ENCODE peak calls at places on chromosomes 6 and 20, in seven cellular contexts. One of them, this sample, is unnamed.

GRCh38 chr6:102389994-102390393 is 996.5 kb downstream of the GRIK2 start:
- DNase-seq in sigmoid colon: peak; percentile 57
- DNase-seq in ovary: no peak
- DNase-seq in OCI-LY7: no peak
- DNase-seq in CD8-positive, alpha-beta T cell: no peak
- DNase-seq in CD4-positive, alpha-beta memory T cell: no peak
- DNase-seq in gastrocnemius medialis: no peak
- DNase-seq in this sample: no peak

GRCh38 chr20:50561379-50562078 is 51.3 kb downstream of the PTPN1 start:
- DNase-seq in sigmoid colon: peak; percentile 85
- DNase-seq in ovary: peak; percentile 38
- DNase-seq in OCI-LY7: no peak
- DNase-seq in CD8-positive, alpha-beta T cell: no peak
- DNase-seq in CD4-positive, alpha-beta memory T cell: no peak
- DNase-seq in gastrocnemius medialis: no peak
- DNase-seq in this sample: no peak

GRCh38 chr6:154661751-154662150 is 71.5 kb upstream of the SCAF8 start:
- DNase-seq in sigmoid colon: no peak
- DNase-seq in ovary: no peak
- DNase-seq in OCI-LY7: no peak
- DNase-seq in CD8-positive, alpha-beta T cell: no peak
- DNase-seq in CD4-positive, alpha-beta memory T cell: no peak
- DNase-seq in gastrocnemius medialis: no peak
- DNase-seq in this sample: no peak

GRCh38 chr6:45789238-45789637 is 226.4 kb downstream of the CLIC5 start:
- DNase-seq in sigmoid colon: no peak
- DNase-seq in ovary: no peak
- DNase-seq in OCI-LY7: no peak
- DNase-seq in CD8-positive, alpha-beta T cell: no peak
- DNase-seq in CD4-positive, alpha-beta memory T cell: no peak
- DNase-seq in gastrocnemius medialis: no peak
- DNase-seq in this sample: no peak

GRCh38 chr6:33632603-33633039 is 11.5 kb downstream of the ITPR3 start:
- DNase-seq in sigmoid colon: no peak
- DNase-seq in ovary: no peak
- DNase-seq in OCI-LY7: peak; percentile 61
- DNase-seq in CD8-positive, alpha-beta T cell: peak; percentile 60
- DNase-seq in CD4-positive, alpha-beta memory T cell: peak; percentile 44
- DNase-seq in gastrocnemius medialis: peak; percentile 39
- DNase-seq in this sample: peak; percentile 95

GRCh38 chr20:61569836-61570235 is 317.8 kb downstream of the CDH4 start:
- DNase-seq in sigmoid colon: no peak
- DNase-seq in ovary: no peak
- DNase-seq in OCI-LY7: no peak
- DNase-seq in CD8-positive, alpha-beta T cell: no peak
- DNase-seq in CD4-positive, alpha-beta memory T cell: no peak
- DNase-seq in gastrocnemius medialis: no peak
- DNase-seq in this sample: no peak

GRCh38 chr6:142942805-142943227 is 2.2 kb downstream of the HIVEP2 start:
- DNase-seq in sigmoid colon: no peak
- DNase-seq in ovary: no peak
- DNase-seq in OCI-LY7: peak; percentile 67
- DNase-seq in CD8-positive, alpha-beta T cell: no peak
- DNase-seq in CD4-positive, alpha-beta memory T cell: peak; percentile 59
- DNase-seq in gastrocnemius medialis: no peak
- DNase-seq in this sample: no peak

GRCh38 chr6:149443411-149444181 is 41.2 kb downstream of the ZC3H12D start:
- DNase-seq in sigmoid colon: peak; percentile 43
- DNase-seq in ovary: peak; percentile 63
- DNase-seq in OCI-LY7: no peak
- DNase-seq in CD8-positive, alpha-beta T cell: no peak
- DNase-seq in CD4-positive, alpha-beta memory T cell: no peak
- DNase-seq in gastrocnemius medialis: no peak
- DNase-seq in this sample: no peak

GRCh38 chr20:42018979-42019378 is 400.8 kb upstream of the CHD6 start:
- DNase-seq in sigmoid colon: no peak
- DNase-seq in ovary: no peak
- DNase-seq in OCI-LY7: peak; percentile 3
- DNase-seq in CD8-positive, alpha-beta T cell: no peak
- DNase-seq in CD4-positive, alpha-beta memory T cell: no peak
- DNase-seq in gastrocnemius medialis: no peak
- DNase-seq in this sample: no peak

GRCh38 chr6:39653631-39654030 is 71.6 kb downstream of the KIF6 start:
- DNase-seq in sigmoid colon: no peak
- DNase-seq in ovary: no peak
- DNase-seq in OCI-LY7: no peak
- DNase-seq in CD8-positive, alpha-beta T cell: no peak
- DNase-seq in CD4-positive, alpha-beta memory T cell: no peak
- DNase-seq in gastrocnemius medialis: no peak
- DNase-seq in this sample: peak; percentile 42

GRCh38 chr6:109024784-109025183 is 69.9 kb downstream of the SESN1 start:
- DNase-seq in sigmoid colon: no peak
- DNase-seq in ovary: no peak
- DNase-seq in OCI-LY7: no peak
- DNase-seq in CD8-positive, alpha-beta T cell: no peak
- DNase-seq in CD4-positive, alpha-beta memory T cell: no peak
- DNase-seq in gastrocnemius medialis: peak; percentile 58
- DNase-seq in this sample: peak; percentile 67

GRCh38 chr6:150632785-150633465 is 33.2 kb downstream of the PLEKHG1 start:
- DNase-seq in sigmoid colon: no peak
- DNase-seq in ovary: no peak
- DNase-seq in OCI-LY7: peak; percentile 34
- DNase-seq in CD8-positive, alpha-beta T cell: no peak
- DNase-seq in CD4-positive, alpha-beta memory T cell: peak; percentile 15
- DNase-seq in gastrocnemius medialis: no peak
- DNase-seq in this sample: no peak
- H3K27ac ChIP-seq in sigmoid colon: peak overlapping the region; percentile 21
- H3K27ac ChIP-seq in ovary: no peak overlapping the region
- H3K27ac ChIP-seq in OCI-LY7: peak overlapping the region; percentile 38
- H3K27ac ChIP-seq in CD8-positive, alpha-beta T cell: no peak overlapping the region
- H3K27ac ChIP-seq in CD4-positive, alpha-beta memory T cell: peak overlapping the region; percentile 60
- H3K27ac ChIP-seq in gastrocnemius medialis: no peak overlapping the region
- H3K27ac ChIP-seq in this sample: no peak overlapping the region

GRCh38 chr20:48738399-48739304 is 89.1 kb downstream of the PREX1 start:
- DNase-seq in sigmoid colon: peak; percentile 25
- DNase-seq in ovary: no peak
- DNase-seq in OCI-LY7: peak; percentile 39
- DNase-seq in CD8-positive, alpha-beta T cell: peak; percentile 50
- DNase-seq in CD4-positive, alpha-beta memory T cell: peak; percentile 28
- DNase-seq in gastrocnemius medialis: no peak
- DNase-seq in this sample: no peak
- H3K27ac ChIP-seq in sigmoid colon: no peak overlapping the region
- H3K27ac ChIP-seq in ovary: no peak overlapping the region
- H3K27ac ChIP-seq in OCI-LY7: peak overlapping the region; percentile 12
- H3K27ac ChIP-seq in CD8-positive, alpha-beta T cell: no peak overlapping the region
- H3K27ac ChIP-seq in CD4-positive, alpha-beta memory T cell: peak overlapping the region; percentile 38
- H3K27ac ChIP-seq in gastrocnemius medialis: no peak overlapping the region
- H3K27ac ChIP-seq in this sample: no peak overlapping the region

GRCh38 chr6:36913082-36913481 is 27.3 kb downstream of the C6orf89 start:
- DNase-seq in sigmoid colon: no peak
- DNase-seq in ovary: no peak
- DNase-seq in OCI-LY7: no peak
- DNase-seq in CD8-positive, alpha-beta T cell: no peak
- DNase-seq in CD4-positive, alpha-beta memory T cell: no peak
- DNase-seq in gastrocnemius medialis: no peak
- DNase-seq in this sample: no peak

GRCh38 chr6:36917541-36918193 is 31.9 kb downstream of the C6orf89 start:
- DNase-seq in sigmoid colon: peak; percentile 88
- DNase-seq in ovary: no peak
- DNase-seq in OCI-LY7: no peak
- DNase-seq in CD8-positive, alpha-beta T cell: no peak
- DNase-seq in CD4-positive, alpha-beta memory T cell: no peak
- DNase-seq in gastrocnemius medialis: peak; percentile 58
- DNase-seq in this sample: no peak

GRCh38 chr6:36915599-36915998 is 29.8 kb downstream of the C6orf89 start:
- DNase-seq in sigmoid colon: no peak
- DNase-seq in ovary: no peak
- DNase-seq in OCI-LY7: no peak
- DNase-seq in CD8-positive, alpha-beta T cell: no peak
- DNase-seq in CD4-positive, alpha-beta memory T cell: no peak
- DNase-seq in gastrocnemius medialis: no peak
- DNase-seq in this sample: no peak

GRCh38 chr6:36914227-36914794 is 28.6 kb downstream of the C6orf89 start:
- DNase-seq in sigmoid colon: no peak
- DNase-seq in ovary: no peak
- DNase-seq in OCI-LY7: no peak
- DNase-seq in CD8-positive, alpha-beta T cell: no peak
- DNase-seq in CD4-positive, alpha-beta memory T cell: peak; percentile 48
- DNase-seq in gastrocnemius medialis: peak; percentile 63
- DNase-seq in this sample: peak; percentile 90

DNA sequence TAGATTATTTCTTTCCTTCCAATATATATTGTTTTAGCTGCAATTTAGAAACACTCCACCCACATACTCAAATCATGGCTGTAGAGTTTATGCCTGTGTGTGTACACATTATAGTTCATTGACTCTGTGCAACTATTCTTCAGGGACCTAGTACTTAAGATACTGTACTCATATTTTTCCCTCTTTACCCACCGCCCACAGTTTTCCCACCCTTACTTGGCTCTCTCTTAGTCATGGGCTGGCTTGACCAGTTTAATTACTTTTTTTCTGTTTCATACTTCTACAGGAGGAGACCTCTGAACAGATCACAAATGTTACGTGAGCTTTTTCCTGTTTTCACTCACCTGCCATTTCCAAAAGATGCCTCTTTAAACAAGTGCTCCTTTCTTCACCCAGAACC is 30.4 kb downstream of the C6orf89 start:
- DNase-seq in sigmoid colon: no peak
- DNase-seq in ovary: no peak
- DNase-seq in OCI-LY7: no peak
- DNase-seq in CD8-positive, alpha-beta T cell: no peak
- DNase-seq in CD4-positive, alpha-beta memory T cell: no peak
- DNase-seq in gastrocnemius medialis: no peak
- DNase-seq in this sample: no peak
- H3K27ac ChIP-seq in sigmoid colon: peak overlapping the region; percentile 76
- H3K27ac ChIP-seq in ovary: peak overlapping the region; percentile 92
- H3K27ac ChIP-seq in OCI-LY7: no peak overlapping the region
- H3K27ac ChIP-seq in CD8-positive, alpha-beta T cell: no peak overlapping the region
- H3K27ac ChIP-seq in CD4-positive, alpha-beta memory T cell: no peak overlapping the region
- H3K27ac ChIP-seq in gastrocnemius medialis: no peak overlapping the region
- H3K27ac ChIP-seq in this sample: no peak overlapping the region

GRCh38 chr6:12485837-12486236 is 195.7 kb downstream of the EDN1 start:
- DNase-seq in sigmoid colon: no peak
- DNase-seq in ovary: no peak
- DNase-seq in OCI-LY7: no peak
- DNase-seq in CD8-positive, alpha-beta T cell: no peak
- DNase-seq in CD4-positive, alpha-beta memory T cell: no peak
- DNase-seq in gastrocnemius medialis: no peak
- DNase-seq in this sample: no peak
- H3K27ac ChIP-seq in sigmoid colon: no peak overlapping the region
- H3K27ac ChIP-seq in ovary: no peak overlapping the region
- H3K27ac ChIP-seq in OCI-LY7: no peak overlapping the region
- H3K27ac ChIP-seq in CD8-positive, alpha-beta T cell: no peak overlapping the region
- H3K27ac ChIP-seq in CD4-positive, alpha-beta memory T cell: no peak overlapping the region
- H3K27ac ChIP-seq in gastrocnemius medialis: no peak overlapping the region
- H3K27ac ChIP-seq in this sample: no peak overlapping the region

GRCh38 chr20:58651548-58651822 is 402 bp downstream of the STX16 start:
- DNase-seq in sigmoid colon: no peak
- DNase-seq in ovary: no peak
- DNase-seq in OCI-LY7: peak; percentile 5
- DNase-seq in CD8-positive, alpha-beta T cell: no peak
- DNase-seq in CD4-positive, alpha-beta memory T cell: no peak
- DNase-seq in gastrocnemius medialis: no peak
- DNase-seq in this sample: peak; percentile 37
- H3K27ac ChIP-seq in sigmoid colon: peak overlapping the region; percentile 96
- H3K27ac ChIP-seq in ovary: peak overlapping the region; percentile 85
- H3K27ac ChIP-seq in OCI-LY7: peak overlapping the region; percentile 74
- H3K27ac ChIP-seq in CD8-positive, alpha-beta T cell: peak overlapping the region; percentile 92
- H3K27ac ChIP-seq in CD4-positive, alpha-beta memory T cell: peak overlapping the region; percentile 94
- H3K27ac ChIP-seq in gastrocnemius medialis: peak overlapping the region; percentile 85
- H3K27ac ChIP-seq in this sample: peak overlapping the region; percentile 97

This sample was measured in GM23338.